ENCODE peak calls at places on chromosomes 7 and 10, in four cellular contexts. One of them, this sample, is unnamed.

GRCh38 chr10:72275351-72276012 is 1.8 kb downstream of the DDIT4 start:
- DNase-seq in HEK293T: no peak
- DNase-seq in WTC11: no peak
- DNase-seq in HepG2: no peak
- DNase-seq in this sample: peak; percentile 50

GRCh38 chr7:36462551-36463137 is 73.0 kb downstream of the ANLN start:
- DNase-seq in HEK293T: no peak
- DNase-seq in WTC11: no peak
- DNase-seq in HepG2: no peak
- DNase-seq in this sample: no peak

GRCh38 chr7:139389091-139389490 is 29.4 kb downstream of the LUC7L2 start:
- DNase-seq in HEK293T: no peak
- DNase-seq in WTC11: no peak
- DNase-seq in HepG2: no peak
- DNase-seq in this sample: no peak

GRCh38 chr10:77737608-77738007 is 100.0 kb upstream of the KCNMA1 start:
- DNase-seq in HEK293T: no peak
- DNase-seq in WTC11: no peak
- DNase-seq in HepG2: no peak
- DNase-seq in this sample: no peak

GRCh38 chr7:103082497-103082896 is 7.6 kb downstream of the ARMC10 start:
- DNase-seq in HEK293T: no peak
- DNase-seq in WTC11: no peak
- DNase-seq in HepG2: no peak
- DNase-seq in this sample: no peak

GRCh38 chr7:158685727-158686126 is 18.9 kb downstream of the NCAPG2 start:
- DNase-seq in HEK293T: no peak
- DNase-seq in WTC11: no peak
- DNase-seq in HepG2: no peak
- DNase-seq in this sample: no peak

GRCh38 chr7:27872281-27873005 is 132.5 kb downstream of the TAX1BP1 start:
- DNase-seq in HEK293T: no peak
- DNase-seq in WTC11: no peak
- DNase-seq in HepG2: no peak
- DNase-seq in this sample: no peak

GRCh38 chr10:47257396-47258120 is 42.4 kb upstream of the GDF10 start:
- DNase-seq in HEK293T: no peak
- DNase-seq in WTC11: no peak
- DNase-seq in HepG2: no peak
- DNase-seq in this sample: no peak

GRCh38 chr10:83978681-83979383 is 160.5 kb upstream of the GHITM start:
- DNase-seq in HEK293T: no peak
- DNase-seq in WTC11: no peak
- DNase-seq in HepG2: no peak
- DNase-seq in this sample: no peak

GRCh38 chr7:135114622-135115021 is 33.2 kb upstream of the TMEM140 start:
- DNase-seq in HEK293T: no peak
- DNase-seq in WTC11: no peak
- DNase-seq in HepG2: no peak
- DNase-seq in this sample: no peak

GRCh38 chr10:61355211-61355610 is 98.0 kb downstream of the TMEM26 start:
- DNase-seq in HEK293T: no peak
- DNase-seq in WTC11: no peak
- DNase-seq in HepG2: no peak
- DNase-seq in this sample: no peak

GRCh38 chr7:109343662-109344061 is 774.0 kb downstream of the DNAJB9 start:
- DNase-seq in HEK293T: no peak
- DNase-seq in WTC11: no peak
- DNase-seq in HepG2: no peak
- DNase-seq in this sample: no peak

GRCh38 chr10:70931168-70931805 is 42.9 kb upstream of the PCBD1 start:
- DNase-seq in HEK293T: no peak
- DNase-seq in WTC11: no peak
- DNase-seq in HepG2: no peak
- DNase-seq in this sample: no peak

GRCh38 chr10:132448248-132448731 is 51.3 kb downstream of the PWWP2B start:
- DNase-seq in HEK293T: peak; percentile 90
- DNase-seq in WTC11: peak; percentile 84
- DNase-seq in HepG2: no peak
- DNase-seq in this sample: peak; percentile 81

GRCh38 chr10:116891208-116891607 is 41.9 kb downstream of the ENO4 start:
- DNase-seq in HEK293T: peak; percentile 64
- DNase-seq in WTC11: no peak
- DNase-seq in HepG2: no peak
- DNase-seq in this sample: no peak

GRCh38 chr10:33381897-33382578 is 47.6 kb upstream of the NRP1 start:
- DNase-seq in HEK293T: no peak
- DNase-seq in WTC11: no peak
- DNase-seq in HepG2: peak; percentile 35
- DNase-seq in this sample: no peak

GRCh38 chr10:111122127-111122526 is 45.3 kb downstream of the ADRA2A start:
- DNase-seq in HEK293T: no peak
- DNase-seq in WTC11: no peak
- DNase-seq in HepG2: no peak
- DNase-seq in this sample: no peak

GRCh38 chr7:77330169-77330882 is 85.8 kb downstream of the GSAP start:
- DNase-seq in HEK293T: no peak
- DNase-seq in WTC11: no peak
- DNase-seq in HepG2: no peak
- DNase-seq in this sample: no peak

GRCh38 chr7:2103071-2103898 is 129.5 kb downstream of the MAD1L1 start:
- DNase-seq in HEK293T: no peak
- DNase-seq in WTC11: no peak
- DNase-seq in HepG2: no peak
- DNase-seq in this sample: no peak

GRCh38 chr10:22315455-22316285 is 518 bp upstream of the COMMD3 start:
- DNase-seq in HEK293T: no peak
- DNase-seq in WTC11: peak; percentile 82
- DNase-seq in HepG2: no peak
- DNase-seq in this sample: no peak

GRCh38 chr7:79137942-79138341 is 315.5 kb downstream of the MAGI2 start:
- DNase-seq in HEK293T: no peak
- DNase-seq in WTC11: no peak
- DNase-seq in HepG2: no peak
- DNase-seq in this sample: no peak

GRCh38 chr7:36440880-36441279 is 51.2 kb downstream of the ANLN start:
- DNase-seq in HEK293T: peak; percentile 15
- DNase-seq in WTC11: no peak
- DNase-seq in HepG2: peak; percentile 16
- DNase-seq in this sample: no peak

GRCh38 chr7:90596745-90597526 is 815 bp downstream of the CDK14 start:
- DNase-seq in HEK293T: peak; percentile 31
- DNase-seq in WTC11: no peak
- DNase-seq in HepG2: no peak
- DNase-seq in this sample: no peak

GRCh38 chr10:58189269-58189668 is 78.4 kb downstream of the IPMK start:
- DNase-seq in HEK293T: peak; percentile 18
- DNase-seq in WTC11: no peak
- DNase-seq in HepG2: no peak
- DNase-seq in this sample: peak; percentile 18

GRCh38 chr10:125009580-125010235 is 67.8 kb downstream of the ZRANB1 start:
- DNase-seq in HEK293T: no peak
- DNase-seq in WTC11: no peak
- DNase-seq in HepG2: no peak
- DNase-seq in this sample: no peak

GRCh38 chr10:100808851-100809250 is 63.5 kb downstream of the PAX2 start:
- DNase-seq in HEK293T: no peak
- DNase-seq in WTC11: no peak
- DNase-seq in HepG2: no peak
- DNase-seq in this sample: no peak

GRCh38 chr7:157815061-157816022 is 478.5 kb downstream of the DNAJB6 start:
- DNase-seq in HEK293T: no peak
- DNase-seq in WTC11: no peak
- DNase-seq in HepG2: no peak
- DNase-seq in this sample: no peak

GRCh38 chr10:85262992-85263391 is 934.6 kb downstream of the CCSER2 start:
- DNase-seq in HEK293T: no peak
- DNase-seq in WTC11: no peak
- DNase-seq in HepG2: no peak
- DNase-seq in this sample: no peak

GRCh38 chr7:18421297-18422004 is 74.1 kb upstream of the HDAC9 start:
- DNase-seq in HEK293T: no peak
- DNase-seq in WTC11: no peak
- DNase-seq in HepG2: no peak
- DNase-seq in this sample: no peak

GRCh38 chr10:5584895-5585516 is 60.2 kb downstream of the CALML3 start:
- DNase-seq in HEK293T: no peak
- DNase-seq in WTC11: no peak
- DNase-seq in HepG2: peak; percentile 62
- DNase-seq in this sample: no peak

GRCh38 chr10:74730246-74730645 is 96.2 kb upstream of the KAT6B start:
- DNase-seq in HEK293T: no peak
- DNase-seq in WTC11: peak; percentile 25
- DNase-seq in HepG2: no peak
- DNase-seq in this sample: no peak

GRCh38 chr10:74733612-74734011 is 92.8 kb upstream of the KAT6B start:
- DNase-seq in HEK293T: no peak
- DNase-seq in WTC11: no peak
- DNase-seq in HepG2: no peak
- DNase-seq in this sample: no peak

GRCh38 chr10:74728225-74728624 is 98.2 kb upstream of the KAT6B start:
- DNase-seq in HEK293T: no peak
- DNase-seq in WTC11: no peak
- DNase-seq in HepG2: peak; percentile 24
- DNase-seq in this sample: no peak
- TF ChIP-seq ELF4 in HEK293T: no peak
- TF ChIP-seq ELF4 in WTC11: no peak
- TF ChIP-seq ELF4 in HepG2: no peak
- TF ChIP-seq ELF4 in this sample: no peak

GRCh38 chr7:123627859-123628258 is 26.2 kb downstream of the ASB15 start:
- DNase-seq in HEK293T: no peak
- DNase-seq in WTC11: no peak
- DNase-seq in HepG2: no peak
- DNase-seq in this sample: no peak

GRCh38 chr7:123625254-123625653 is 23.6 kb downstream of the ASB15 start:
- DNase-seq in HEK293T: no peak
- DNase-seq in WTC11: no peak
- DNase-seq in HepG2: no peak
- DNase-seq in this sample: no peak

GRCh38 chr7:123621707-123622106 is 20.1 kb downstream of the ASB15 start:
- DNase-seq in HEK293T: no peak
- DNase-seq in WTC11: no peak
- DNase-seq in HepG2: no peak
- DNase-seq in this sample: no peak

GRCh38 chr7:123622660-123623386 is 21.2 kb downstream of the ASB15 start:
- DNase-seq in HEK293T: no peak
- DNase-seq in WTC11: no peak
- DNase-seq in HepG2: peak; percentile 64
- DNase-seq in this sample: no peak

DNA sequence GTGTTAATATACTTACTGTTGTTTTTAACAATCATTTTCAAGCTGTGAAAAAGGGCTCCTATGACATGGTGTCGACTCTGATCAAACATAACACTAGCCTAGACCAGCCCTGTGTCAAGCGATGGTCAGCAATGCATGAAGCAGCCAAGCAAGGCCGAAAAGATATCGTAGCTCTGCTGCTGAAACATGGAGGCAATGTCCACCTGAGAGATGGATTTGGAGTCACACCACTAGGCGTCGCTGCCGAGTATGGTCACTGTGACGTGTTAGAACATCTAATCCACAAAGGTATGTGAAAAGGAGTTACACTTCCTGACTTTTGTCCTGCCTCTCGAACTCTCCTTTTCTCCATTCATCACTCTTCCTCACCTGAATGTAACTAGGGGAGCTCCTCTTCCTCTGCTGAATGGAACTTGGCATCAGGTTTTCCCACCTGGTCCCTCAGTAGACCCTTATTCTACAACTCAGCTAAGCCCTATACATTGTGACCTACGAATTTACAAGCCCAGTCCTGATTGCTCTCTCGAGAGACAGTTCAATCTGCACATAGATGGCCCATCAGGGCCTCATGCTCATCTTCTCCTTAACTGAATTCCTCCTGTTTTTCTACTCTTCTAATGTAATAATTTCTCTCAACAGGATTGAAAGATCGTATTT is 23.0 kb downstream of the ASB15 start:
- DNase-seq in HEK293T: peak; percentile 55
- DNase-seq in WTC11: peak; percentile 86
- DNase-seq in HepG2: peak; percentile 47
- DNase-seq in this sample: peak; percentile 93
- TF ChIP-seq ELF4 in HEK293T: no peak
- TF ChIP-seq ELF4 in WTC11: no peak
- TF ChIP-seq ELF4 in HepG2: no peak
- TF ChIP-seq ELF4 in this sample: no peak

DNA sequence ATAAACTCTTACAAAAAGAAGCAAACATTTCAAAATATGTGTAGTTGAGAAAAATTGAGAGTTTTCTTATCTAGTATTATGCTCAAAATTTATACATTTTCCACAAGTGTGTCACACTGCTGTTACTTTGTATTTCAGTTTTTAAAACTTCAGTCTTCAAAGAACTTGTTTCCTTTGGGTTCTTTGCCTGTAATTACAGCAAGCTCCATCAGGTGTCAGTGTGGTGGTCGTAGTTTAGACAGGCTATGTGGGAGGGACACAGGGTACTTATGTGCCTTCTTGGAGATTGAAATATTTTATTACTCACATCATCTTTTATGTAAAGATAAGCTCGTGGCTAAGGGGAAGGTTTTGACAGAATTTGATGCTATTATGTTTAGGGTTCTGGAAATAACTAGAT is 360.5 kb downstream of the FGFR2 start:
- DNase-seq in HEK293T: no peak
- DNase-seq in WTC11: no peak
- DNase-seq in HepG2: no peak
- DNase-seq in this sample: peak; percentile 5
- TF ChIP-seq ELF4 in HEK293T: no peak
- TF ChIP-seq ELF4 in WTC11: no peak
- TF ChIP-seq ELF4 in HepG2: no peak
- TF ChIP-seq ELF4 in this sample: no peak

DNA sequence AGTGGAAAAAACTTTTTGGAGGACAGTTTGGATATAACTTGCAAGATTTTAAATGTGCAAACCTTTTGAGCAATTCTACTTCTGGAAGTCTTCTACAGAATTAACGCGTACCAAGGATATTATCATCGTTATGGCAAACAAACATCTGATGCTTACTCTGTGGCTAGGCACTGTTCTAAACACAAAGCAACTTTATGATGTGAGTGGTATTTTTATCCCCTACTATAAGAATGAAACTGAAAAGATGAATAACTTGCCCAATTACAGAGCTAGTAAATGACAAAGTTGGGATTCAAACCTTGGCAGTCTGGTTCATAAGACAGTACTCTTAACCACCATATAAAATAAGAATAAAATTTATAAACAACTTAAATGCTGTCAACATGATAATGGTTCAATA is 15.8 kb downstream of the ASZ1 start:
- DNase-seq in HEK293T: no peak
- DNase-seq in WTC11: no peak
- DNase-seq in HepG2: no peak
- DNase-seq in this sample: no peak
- TF ChIP-seq ELF4 in HEK293T: no peak
- TF ChIP-seq ELF4 in WTC11: no peak
- TF ChIP-seq ELF4 in HepG2: no peak
- TF ChIP-seq ELF4 in this sample: no peak

GRCh38 chr7:136523581-136523980 is 344.9 kb upstream of the CHRM2 start:
- DNase-seq in HEK293T: no peak
- DNase-seq in WTC11: no peak
- DNase-seq in HepG2: no peak
- DNase-seq in this sample: no peak
- TF ChIP-seq ELF4 in HEK293T: no peak
- TF ChIP-seq ELF4 in WTC11: no peak
- TF ChIP-seq ELF4 in HepG2: no peak
- TF ChIP-seq ELF4 in this sample: no peak

GRCh38 chr10:119803264-119803663 is 69.4 kb downstream of the MCMBP start:
- DNase-seq in HEK293T: no peak
- DNase-seq in WTC11: no peak
- DNase-seq in HepG2: no peak
- DNase-seq in this sample: no peak
- TF ChIP-seq ELF4 in HEK293T: no peak
- TF ChIP-seq ELF4 in WTC11: no peak
- TF ChIP-seq ELF4 in HepG2: no peak
- TF ChIP-seq ELF4 in this sample: no peak

This sample was measured in K562.